ENCODE peak calls at places on chromosomes 11 and 22, in ten cellular contexts. Q is WTC11, U is lung, Y is brain microvascular endothelial cell, G is HFFc6, T is transverse colon, V is endodermal cell, H is HFF-Myc, L is fibroblast of mammary gland, F is GM20000. P is an unnamed sample.

GRCh38 chr11:112453601-112454577 is 193.2 kb upstream of the PLET1 start:
- DNase-seq in Q (peak; percentile 67), U (peak; percentile 56), Y (peak; percentile 15), G (peak; percentile 19), T (peak; percentile 26), V (peak; percentile 90), H (peak; percentile 11), L (peak; percentile 58), F (peak; percentile 42), P (peak; percentile 69)

GRCh38 chr11:94961255-94961654 is 12.1 kb downstream of the CWC15 start:
- DNase-seq in Q (no peak), U (no peak), Y (no peak), G (no peak), T (no peak), V (no peak), H (no peak), L (no peak), F (no peak), P (no peak)

GRCh38 chr11:31810779-31811647 is at the start of gene PAX6:
- DNase-seq in Q (peak; percentile 75), U (peak; percentile 43), Y (peak; percentile 9), G (no peak), T (peak; percentile 22), V (peak; percentile 94), H (no peak), L (peak; percentile 28), F (peak; percentile 85), P (peak; percentile 71)

GRCh38 chr11:48307760-48308386 is 1.9 kb downstream of the OR4S1 start:
- DNase-seq in Q (peak; percentile 62), U (peak; percentile 63), Y (peak; percentile 59), G (peak; percentile 50), T (peak; percentile 61), V (peak; percentile 92), H (peak; percentile 5), L (peak; percentile 50), F (peak; percentile 50), P (peak; percentile 82)

GRCh38 chr22:38751422-38752346 is 4.1 kb downstream of the SUN2 start:
- DNase-seq in Q (no peak), U (peak; percentile 59), Y (no peak), G (no peak), T (peak; percentile 83), V (no peak), H (no peak), L (no peak), F (peak; percentile 89), P (peak; percentile 88)

GRCh38 chr11:68954970-68955958 is 25.5 kb downstream of the MRGPRD start:
- DNase-seq in Q (no peak), U (peak; percentile 36), Y (peak; percentile 5), G (peak; percentile 22), T (peak; percentile 77), V (no peak), H (peak; percentile 73), L (peak; percentile 63), F (no peak), P (no peak)

GRCh38 chr11:61345170-61345610 is 12.2 kb downstream of the TKFC start:
- DNase-seq in Q (no peak), U (no peak), Y (no peak), G (no peak), T (no peak), V (no peak), H (no peak), L (no peak), F (no peak), P (no peak)

GRCh38 chr11:18581825-18582224 is 6.7 kb downstream of the UEVLD start:
- DNase-seq in Q (no peak), U (no peak), Y (no peak), G (no peak), T (no peak), V (no peak), H (no peak), L (no peak), F (no peak), P (no peak)

GRCh38 chr22:43310798-43311197 is 32.4 kb downstream of the SCUBE1 start:
- DNase-seq in Q (no peak), U (no peak), Y (no peak), G (no peak), T (no peak), V (no peak), H (no peak), L (no peak), F (no peak), P (no peak)

GRCh38 chr11:134026655-134027343 is 42.1 kb upstream of the JAM3 start:
- DNase-seq in Q (peak; percentile 47), U (no peak), Y (no peak), G (no peak), T (no peak), V (peak; percentile 95), H (no peak), L (no peak), F (no peak), P (no peak)

GRCh38 chr11:29300441-29300840 is 716.4 kb downstream of the KCNA4 start:
- DNase-seq in Q (no peak), U (no peak), Y (peak; percentile 82), G (peak; percentile 66), T (no peak), V (no peak), H (no peak), L (peak; percentile 74), F (no peak), P (no peak)

GRCh38 chr11:86719781-86720463 is 47.5 kb upstream of the ME3 start:
- DNase-seq in Q (no peak), U (no peak), Y (peak; percentile 72), G (peak; percentile 85), T (no peak), V (peak; percentile 44), H (no peak), L (peak; percentile 87), F (no peak), P (no peak)

GRCh38 chr11:575324-575995 is 810 bp upstream of the PHRF1 start:
- DNase-seq in Q (peak; percentile 74), U (peak; percentile 72), Y (no peak), G (no peak), T (no peak), V (peak; percentile 96), H (no peak), L (no peak), F (no peak), P (no peak)

GRCh38 chr11:108897071-108897481 is 232.2 kb downstream of the DDX10 start:
- DNase-seq in Q (no peak), U (no peak), Y (no peak), G (peak; percentile 33), T (no peak), V (no peak), H (no peak), L (no peak), F (no peak), P (no peak)

GRCh38 chr22:41768420-41768819 is 32.1 kb upstream of the CCDC134 start:
- DNase-seq in Q (no peak), U (no peak), Y (peak; percentile 18), G (peak; percentile 16), T (no peak), V (no peak), H (no peak), L (peak; percentile 26), F (no peak), P (no peak)

GRCh38 chr11:66491315-66491935 is 11.2 kb downstream of the DPP3 start:
- DNase-seq in Q (peak; percentile 74), U (no peak), Y (no peak), G (no peak), T (no peak), V (peak; percentile 84), H (no peak), L (no peak), F (no peak), P (no peak)
- TF ChIP-seq CTCF in Q (peak; percentile 75), U (no peak), Y (peak; percentile 69), G (peak; percentile 70), T (no peak), V (peak; percentile 80), H (peak; percentile 41), L (peak; percentile 29), F (no peak), P (peak; percentile 32)

GRCh38 chr11:103935219-103935618 is 101.2 kb upstream of the DDI1 start:
- DNase-seq in Q (no peak), U (no peak), Y (no peak), G (no peak), T (no peak), V (no peak), H (no peak), L (no peak), F (no peak), P (no peak)
- TF ChIP-seq CTCF in Q (no peak), U (no peak), Y (no peak), G (no peak), T (no peak), V (no peak), H (no peak), L (no peak), F (no peak), P (no peak)

GRCh38 chr11:45853616-45854219 is 6.4 kb downstream of the CRY2 start:
- DNase-seq in Q (no peak), U (no peak), Y (no peak), G (no peak), T (no peak), V (no peak), H (no peak), L (no peak), F (no peak), P (no peak)

GRCh38 chr11:45852018-45852711 is 4.9 kb downstream of the CRY2 start:
- DNase-seq in Q (peak; percentile 32), U (no peak), Y (no peak), G (no peak), T (no peak), V (peak; percentile 81), H (no peak), L (no peak), F (no peak), P (no peak)

GRCh38 chr11:45855308-45855707 is 8.0 kb downstream of the CRY2 start:
- DNase-seq in Q (no peak), U (no peak), Y (no peak), G (no peak), T (no peak), V (no peak), H (no peak), L (no peak), F (no peak), P (no peak)

GRCh38 chr11:45850446-45850845 is 3.2 kb downstream of the CRY2 start:
- DNase-seq in Q (no peak), U (no peak), Y (peak; percentile 52), G (peak; percentile 23), T (no peak), V (no peak), H (no peak), L (peak; percentile 47), F (no peak), P (no peak)

GRCh38 chr11:45852712-45853101 is 5.4 kb downstream of the CRY2 start:
- DNase-seq in Q (peak; percentile 39), U (no peak), Y (no peak), G (no peak), T (no peak), V (peak; percentile 70), H (no peak), L (no peak), F (peak; percentile 71), P (no peak)
- TF ChIP-seq CTCF in Q (no peak), U (no peak), Y (no peak), G (no peak), T (no peak), V (peak; percentile 26), H (no peak), L (no peak), F (peak; percentile 32), P (no peak)

DNA sequence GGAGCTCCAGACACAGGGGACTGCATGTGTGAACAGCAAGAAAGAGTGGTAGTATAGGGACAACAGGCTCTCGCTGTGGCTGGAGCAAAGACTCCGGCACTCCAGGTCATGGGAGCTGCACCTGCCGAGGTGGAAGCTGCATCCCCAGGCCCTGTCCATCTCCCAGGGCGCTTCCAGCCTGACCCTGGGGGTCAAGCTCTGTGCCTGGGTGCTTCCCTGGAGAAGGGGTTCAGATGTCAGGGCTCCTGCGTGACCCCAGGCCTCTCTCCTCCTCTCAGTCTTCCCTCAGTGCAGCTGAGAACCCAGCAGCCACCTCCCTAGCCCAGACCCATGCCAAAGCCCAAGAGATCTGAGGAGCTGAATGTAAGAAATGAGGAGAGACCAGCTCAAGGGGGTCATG is 3.4 kb downstream of the TMPRSS4 start:
- DNase-seq in Q (no peak), U (no peak), Y (no peak), G (no peak), T (no peak), V (no peak), H (no peak), L (no peak), F (no peak), P (no peak)
- TF ChIP-seq CTCF in Q (no peak), U (no peak), Y (no peak), G (no peak), T (no peak), V (no peak), H (no peak), L (no peak), F (no peak), P (no peak)

P was measured in activated CD8-positive, alpha-beta T cell treated with anti-CD3 and anti-CD28 coated beads for 36 hours.